ENCODE peak calls at places on chromosomes 3 and 15, in six cellular contexts. V is esophagus muscularis mucosa, J is osteocyte, Q is AG09319, Y is PC-3, G is lower leg skin. S is an unnamed sample.

GRCh38 chr3:148389916-148390315 is 307.8 kb upstream of the AGTR1 start:
- DNase-seq in V (no peak), J (no peak), G (no peak), Q (no peak), Y (no peak), S (peak)

GRCh38 chr3:172259191-172259590 is 189.1 kb downstream of the GHSR start:
- DNase-seq in Y (no peak), V (no peak), J (no peak), G (no peak), Q (no peak), S (peak)

GRCh38 chr15:91264651-91265351 is 164.7 kb downstream of the SV2B start:
- DNase-seq in Y (no peak), Q (no peak), G (no peak), J (no peak), V (no peak), S (no peak)

GRCh38 chr3:130609166-130609574 is 92.2 kb downstream of the COL6A6 start:
- DNase-seq in J (no peak), Y (no peak), V (no peak), G (peak), Q (no peak), S (peak)

GRCh38 chr3:95721938-95722337 is 1092.5 kb upstream of the EPHA6 start:
- DNase-seq in G (no peak), V (no peak), J (no peak), Y (peak), Q (no peak), S (no peak)

GRCh38 chr3:5149306-5149880 is 27.3 kb downstream of the ARL8B start:
- DNase-seq in J (no peak), Y (no peak), G (no peak), Q (no peak), V (no peak), S (no peak)

GRCh38 chr3:144259267-144259666 is 287.6 kb downstream of the DIPK2A start:
- DNase-seq in V (no peak), Y (peak), J (no peak), Q (no peak), G (no peak), S (peak)

GRCh38 chr3:55728461-55729100 is 241.5 kb upstream of the WNT5A start:
- DNase-seq in Y (no peak), J (no peak), Q (no peak), G (no peak), V (peak), S (no peak)

GRCh38 chr3:147654827-147655226 is 245.7 kb downstream of the ZIC1 start:
- DNase-seq in V (no peak), G (no peak), Y (no peak), Q (no peak), J (no peak), S (peak)

GRCh38 chr3:50330330-50330729 is 2.3 kb upstream of the TUSC2 start:
- DNase-seq in V (no peak), Y (no peak), Q (no peak), G (no peak), J (no peak), S (no peak)

GRCh38 chr15:66738116-66738515 is 36.1 kb downstream of the SMAD6 start:
- DNase-seq in V (no peak), Q (no peak), Y (no peak), J (no peak), G (no peak), S (no peak)

GRCh38 chr3:73815966-73816365 is 191.2 kb upstream of the PDZRN3 start:
- DNase-seq in G (no peak), J (no peak), V (no peak), Y (no peak), Q (no peak), S (no peak)

GRCh38 chr3:142947352-142947751 is 16.1 kb downstream of the PAQR9 start:
- DNase-seq in Q (no peak), J (no peak), Y (no peak), V (no peak), G (no peak), S (no peak)

GRCh38 chr15:42338500-42338899 is 20.8 kb upstream of the CAPN3 start:
- DNase-seq in J (no peak), Y (no peak), Q (no peak), V (no peak), G (no peak), S (no peak)

GRCh38 chr15:39642011-39642640 is 61.2 kb downstream of the THBS1 start:
- DNase-seq in J (no peak), Y (peak), G (no peak), Q (no peak), V (no peak), S (peak)

GRCh38 chr15:41559489-41560177 is 621 bp downstream of the TYRO3 start:
- DNase-seq in G (no peak), J (no peak), V (no peak), Y (peak), Q (no peak), S (peak)

GRCh38 chr3:141093971-141094401 is 42.8 kb downstream of the SPSB4 start:
- DNase-seq in Q (no peak), Y (no peak), G (peak), V (no peak), J (no peak), S (peak)

GRCh38 chr3:142896201-142896755 is 7.4 kb upstream of the PCOLCE2 start:
- DNase-seq in G (no peak), V (peak), J (no peak), Q (no peak), Y (peak), S (peak)

DNA sequence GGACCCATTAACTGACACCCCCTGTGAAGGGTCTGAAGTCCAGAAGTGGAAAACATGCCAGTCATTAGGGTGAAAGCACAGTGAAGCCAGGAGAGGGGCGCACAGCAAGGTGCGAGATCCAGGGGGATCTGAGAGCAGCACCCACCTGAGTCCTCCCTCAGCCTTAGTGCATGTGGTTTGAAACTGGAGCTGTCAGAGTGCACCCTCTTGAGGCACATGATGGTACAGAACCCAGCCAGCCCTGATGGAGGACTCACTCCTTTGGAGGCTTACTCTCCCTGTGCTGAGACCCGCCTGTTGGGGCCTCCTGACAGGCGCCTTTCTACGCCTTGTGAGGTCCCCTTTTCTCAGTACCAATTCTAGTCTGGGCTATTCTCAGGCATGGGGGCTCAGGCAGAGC is 77.8 kb downstream of the IL20RB start:
- DNase-seq in Y (peak), V (no peak), J (no peak), G (no peak), Q (no peak), S (no peak)
- TF ChIP-seq CTCF in Y (peak), V (no peak), J (peak), G (no peak), Q (peak), S (peak)

GRCh38 chr3:151117044-151117443 is 31.6 kb downstream of the MED12L start:
- DNase-seq in V (no peak), G (no peak), Y (no peak), Q (no peak), J (no peak), S (no peak)
- TF ChIP-seq CTCF in V (no peak), G (no peak), Y (peak), Q (no peak), J (no peak), S (no peak)

DNA sequence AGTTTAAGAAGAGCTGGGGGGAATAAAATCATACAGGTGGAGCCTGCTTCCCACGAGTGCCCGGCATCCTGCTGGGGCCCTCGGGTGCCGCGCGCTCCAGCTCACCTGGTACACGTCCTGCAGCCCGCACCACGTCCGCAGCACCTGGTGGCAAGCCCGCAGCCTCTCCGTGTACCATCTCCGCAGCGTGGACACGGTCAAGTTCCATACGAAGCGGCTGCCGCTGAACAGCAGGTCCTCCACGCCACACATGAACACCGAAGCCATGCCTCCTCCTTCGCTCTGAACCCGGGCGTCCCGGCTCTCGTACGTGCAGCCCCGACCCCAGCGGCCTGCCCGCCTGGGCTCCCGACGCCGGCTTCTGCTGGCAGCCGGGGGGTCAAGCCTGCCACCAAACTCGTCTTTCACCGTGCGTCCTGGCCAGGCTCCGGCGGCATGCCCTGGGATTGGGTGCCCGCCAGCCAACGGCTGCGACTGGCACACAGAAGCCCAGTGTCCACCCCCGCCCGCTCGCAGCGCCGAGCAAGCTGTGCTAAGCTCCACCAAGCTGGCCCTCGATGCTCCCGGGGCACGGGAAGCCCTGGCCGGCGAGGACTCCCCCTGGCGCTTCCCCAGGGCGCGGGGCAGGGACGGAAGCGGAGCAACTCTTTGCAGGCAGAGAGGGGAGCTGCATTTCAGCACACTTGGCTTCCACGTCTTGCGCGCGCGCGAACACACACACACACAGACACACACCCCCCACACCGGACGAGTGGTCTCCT is at the start of gene FRMD4B:
- DNase-seq in Q (no peak), Y (peak), G (peak), V (no peak), J (peak), S (peak)
- TF ChIP-seq CTCF in Q (peak), Y (peak), G (no peak), V (no peak), J (no peak), S (no peak)

DNA sequence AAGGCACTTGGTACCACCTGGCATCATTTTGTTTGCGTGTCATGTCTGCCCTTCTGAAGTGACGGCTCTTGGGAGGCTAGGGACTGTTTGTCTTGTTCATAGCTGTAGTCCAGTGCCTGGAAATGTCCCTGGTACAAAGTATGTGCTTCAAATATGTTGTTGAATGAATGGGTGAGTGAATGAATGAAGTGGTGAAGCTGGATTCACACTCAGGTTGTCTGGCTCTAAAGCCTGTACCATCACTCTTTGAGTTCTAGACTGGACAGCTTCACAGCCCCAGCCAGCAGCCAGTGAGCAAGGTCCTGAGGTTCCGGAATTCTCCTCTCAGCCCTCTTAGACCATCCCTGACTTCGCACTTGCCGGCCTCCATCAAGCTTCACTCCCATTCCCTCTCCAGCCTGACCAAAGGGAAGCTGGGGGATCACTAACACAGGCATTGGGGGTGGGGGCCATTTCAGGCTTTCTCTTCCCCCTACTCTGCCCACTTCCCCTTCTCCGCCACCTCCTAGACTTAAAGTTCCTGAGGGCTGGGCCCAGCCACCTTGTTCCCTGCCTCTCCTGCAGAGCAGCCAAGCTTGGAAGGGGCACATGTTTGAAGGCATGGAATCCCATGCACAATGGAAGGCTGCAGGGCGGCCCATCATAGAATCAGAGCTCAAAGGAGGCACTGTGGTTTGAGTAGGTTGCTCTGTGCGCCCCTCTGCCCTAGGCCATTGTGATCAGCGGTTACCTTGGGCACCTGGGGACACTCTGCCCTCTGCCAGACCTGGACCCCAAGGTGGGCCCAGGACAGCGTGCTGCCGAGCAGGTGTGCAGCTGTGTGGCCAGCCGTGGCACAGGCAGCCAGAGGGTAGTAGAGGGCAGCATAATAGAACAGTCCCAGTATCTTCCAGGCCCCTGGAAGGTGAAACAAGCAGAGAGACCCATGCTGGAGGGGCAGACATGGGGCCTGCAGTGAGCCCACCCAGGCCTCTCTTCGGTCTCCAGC is 7.7 kb downstream of the STRA6 start:
- DNase-seq in J (no peak), Q (no peak), V (no peak), Y (no peak), G (no peak), S (no peak)
- TF ChIP-seq CTCF in J (no peak), Q (no peak), V (no peak), Y (no peak), G (no peak), S (no peak)

DNA sequence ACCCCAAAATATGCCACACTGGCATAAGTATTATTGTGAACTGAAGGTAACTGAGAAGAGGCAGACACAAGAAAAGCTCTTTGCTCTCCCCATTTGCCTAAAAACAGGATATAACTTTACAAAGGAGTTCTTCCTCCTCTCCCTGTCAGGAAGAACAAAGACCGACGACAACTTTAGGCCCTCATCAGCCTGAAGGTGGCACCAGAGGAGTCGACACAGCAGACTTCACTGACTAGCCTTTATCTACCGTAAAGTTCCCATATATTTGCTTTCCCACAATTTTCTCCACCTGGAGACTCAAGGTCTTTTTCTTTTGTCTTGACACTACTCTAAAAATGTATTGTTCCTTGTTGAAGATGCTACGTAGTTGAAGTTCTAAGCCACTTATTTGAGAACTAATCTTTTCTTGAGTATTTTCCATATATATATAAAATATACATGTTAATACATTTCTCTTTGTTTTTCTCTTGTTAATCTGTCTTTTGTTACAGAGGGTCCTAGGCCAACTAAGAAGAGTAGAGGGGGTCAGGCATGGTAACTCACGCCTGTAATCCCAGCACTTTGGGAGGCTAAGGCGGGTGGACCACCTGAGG is 16.2 kb upstream of the XIRP1 start:
- DNase-seq in Y (peak), Q (peak), V (peak), J (no peak), G (peak), S (peak)
- TF ChIP-seq CTCF in Y (peak), Q (peak), V (peak), J (peak), G (no peak), S (peak)

GRCh38 chr15:60829416-60829815 is 350.5 kb upstream of the ICE2 start:
- DNase-seq in V (no peak), J (no peak), G (peak), Y (no peak), Q (no peak), S (no peak)
- TF ChIP-seq CTCF in V (no peak), J (no peak), G (no peak), Y (no peak), Q (no peak), S (no peak)

GRCh38 chr3:108126348-108126747 is 35.5 kb upstream of the CD47 start:
- DNase-seq in J (no peak), Y (no peak), V (no peak), Q (no peak), G (no peak), S (no peak)
- TF ChIP-seq CTCF in J (no peak), Y (no peak), V (no peak), Q (no peak), G (no peak), S (no peak)

GRCh38 chr15:64426845-64427465 is 33.4 kb upstream of the ZNF609 start:
- DNase-seq in Q (peak), J (no peak), Y (peak), G (no peak), V (no peak), S (peak)
- TF ChIP-seq CTCF in Q (peak), J (peak), Y (peak), G (no peak), V (peak), S (peak)

DNA sequence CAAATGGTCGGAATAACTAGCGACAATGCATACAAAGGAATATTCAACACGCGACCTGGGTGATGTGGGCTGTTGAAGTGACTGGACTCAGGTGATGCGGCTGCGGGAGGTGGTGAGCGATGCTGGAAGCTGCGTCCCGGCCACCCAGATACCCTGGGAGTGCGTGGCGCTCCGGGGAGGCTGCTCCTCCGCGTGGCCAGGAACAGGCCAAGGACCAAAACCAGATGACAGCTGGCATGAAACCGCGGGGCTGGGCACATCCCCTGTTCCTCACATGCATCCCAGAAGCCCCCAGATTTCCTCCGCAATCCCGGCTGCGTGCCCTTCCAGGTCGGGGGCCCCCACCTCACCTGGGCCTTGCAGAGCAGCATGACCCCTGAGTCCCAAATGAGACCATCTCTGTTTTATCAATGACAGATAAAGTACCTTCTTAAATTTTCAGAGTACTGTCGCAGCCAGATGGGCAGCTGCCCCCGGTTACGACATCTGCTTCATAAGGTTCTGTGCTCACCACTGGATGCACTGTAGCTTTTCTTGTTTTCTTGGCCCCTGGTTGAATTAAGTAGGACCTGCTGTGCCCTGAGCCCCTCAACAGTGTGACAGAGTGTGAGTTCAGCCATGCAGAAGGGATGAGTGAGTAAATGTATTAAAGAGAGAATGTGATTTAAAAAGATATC is 278.2 kb downstream of the GABRG3 start:
- DNase-seq in Y (no peak), J (no peak), V (no peak), G (no peak), Q (no peak), S (no peak)
- TF ChIP-seq CTCF in Y (no peak), J (no peak), V (no peak), G (no peak), Q (no peak), S (no peak)

GRCh38 chr3:67459796-67460195 is 194.6 kb downstream of the SUCLG2 start:
- DNase-seq in G (no peak), Y (no peak), J (no peak), Q (no peak), V (no peak), S (no peak)

GRCh38 chr3:67459131-67459530 is 195.3 kb downstream of the SUCLG2 start:
- DNase-seq in V (no peak), Q (no peak), J (no peak), G (no peak), Y (no peak), S (peak)

GRCh38 chr3:67460841-67461240 is 193.6 kb downstream of the SUCLG2 start:
- DNase-seq in Q (no peak), G (no peak), J (no peak), Y (no peak), V (no peak), S (no peak)

GRCh38 chr3:67461667-67462142 is 192.7 kb downstream of the SUCLG2 start:
- DNase-seq in V (no peak), Q (no peak), J (no peak), Y (peak), G (no peak), S (peak)

DNA sequence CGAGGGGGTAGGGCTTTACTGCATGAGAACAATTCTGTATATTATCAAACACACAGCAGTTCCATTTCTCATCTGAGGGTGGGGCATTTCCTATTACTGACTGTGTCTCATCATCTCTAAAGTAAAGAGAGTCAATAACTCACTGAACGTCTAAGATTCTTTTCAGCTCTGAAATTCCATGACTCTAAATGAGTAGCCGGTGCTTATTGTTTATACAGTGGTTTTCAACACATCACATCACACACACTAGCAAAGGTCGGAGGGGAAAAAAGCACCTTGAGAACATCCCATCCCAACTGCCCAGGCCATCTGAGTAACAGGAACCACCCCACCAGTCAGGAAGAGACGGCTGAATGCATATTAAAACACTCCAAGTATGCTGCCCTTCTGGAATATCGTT is 196.0 kb downstream of the SUCLG2 start:
- DNase-seq in Y (peak), Q (no peak), J (no peak), G (no peak), V (no peak), S (peak)
- TF ChIP-seq CTCF in Y (peak), Q (no peak), J (no peak), G (no peak), V (no peak), S (peak)

S was measured in astrocyte of the spinal cord.